ENCODE peak calls at places on chromosomes 2 and 18, in ten cellular contexts. N is T follicular helper cell; D is CD4-positive, alpha-beta T cell; O is GM23248; M is stimulated activated CD4-positive, alpha-beta T cell treated with anti-CD3 and anti-CD28 coated beads, Interleukin-4, amount 100 ng/mL, for 4 hours; T is stimulated activated naive B cell treated with anti-CD40 and anti-IgM and Interleukin-4, amounts not matched to agents 10 μg/mL and 1 μg/mL and 100 μg/mL, for 72 hours; F is upper lobe of right lung; W is activated CD8-positive, alpha-beta memory T cell treated with anti-CD3 and anti-CD28 coated beads for 48 hours; S is NCI-H460; V is fibroblast of mammary gland. I is an unnamed sample.

GRCh38 chr2:218780851-218781690 is 876 bp upstream of the CYP27A1 start:
- DNase-seq in N (no peak), D (no peak), O (peak), M (no peak), T (no peak), F (peak), W (no peak), S (no peak), V (no peak), I (no peak)

GRCh38 chr2:27807476-27807875 is 36.0 kb downstream of the MRPL33 start:
- DNase-seq in N (no peak), D (no peak), O (peak), M (no peak), T (no peak), F (no peak), W (no peak), S (peak), V (peak), I (peak)

GRCh38 chr18:63284173-63284765 is 35.3 kb downstream of the BCL2 start:
- DNase-seq in N (no peak), D (no peak), O (no peak), M (no peak), T (no peak), F (peak), W (no peak), S (no peak), V (no peak), I (no peak)

GRCh38 chr2:120013569-120014223 is 819 bp downstream of the EPB41L5 start:
- DNase-seq in N (no peak), D (peak), O (peak), M (peak), T (peak), F (peak), W (no peak), S (no peak), V (peak), I (no peak)

GRCh38 chr2:226137201-226137811 is 662.3 kb downstream of the IRS1 start:
- DNase-seq in N (no peak), D (no peak), O (peak), M (no peak), T (no peak), F (no peak), W (no peak), S (no peak), V (peak), I (no peak)

GRCh38 chr2:158048327-158048726 is 53.3 kb upstream of the UPP2 start:
- DNase-seq in N (no peak), D (no peak), O (no peak), M (no peak), T (no peak), F (no peak), W (no peak), S (no peak), V (no peak), I (no peak)

GRCh38 chr2:54945401-54946219 is 104.6 kb downstream of the RTN4 start:
- DNase-seq in N (no peak), D (no peak), O (peak), M (no peak), T (no peak), F (no peak), W (no peak), S (no peak), V (peak), I (peak)

GRCh38 chr2:120778244-120778643 is 42.6 kb downstream of the GLI2 start:
- DNase-seq in N (no peak), D (no peak), O (peak), M (no peak), T (no peak), F (no peak), W (no peak), S (no peak), V (peak), I (no peak)

GRCh38 chr2:141641462-141641861 is 489.4 kb downstream of the LRP1B start:
- DNase-seq in N (no peak), D (no peak), O (peak), M (no peak), T (no peak), F (no peak), W (no peak), S (peak), V (peak), I (peak)

GRCh38 chr2:26035110-26035728 is 1.3 kb downstream of the RAB10 start:
- DNase-seq in N (no peak), D (no peak), O (peak), M (no peak), T (no peak), F (no peak), W (no peak), S (no peak), V (no peak), I (no peak)

GRCh38 chr18:74674487-74674886 is 76.8 kb downstream of the ZNF407 start:
- DNase-seq in N (no peak), D (no peak), O (no peak), M (no peak), T (no peak), F (no peak), W (no peak), S (no peak), V (no peak), I (no peak)

GRCh38 chr2:70978388-70979357 is at the start of gene ANKRD53:
- DNase-seq in N (no peak), D (no peak), O (peak), M (no peak), T (peak), F (peak), W (no peak), S (no peak), V (peak), I (peak)

GRCh38 chr2:107729456-107729855 is 97.2 kb upstream of the RGPD4 start:
- DNase-seq in N (no peak), D (no peak), O (no peak), M (no peak), T (no peak), F (no peak), W (no peak), S (no peak), V (no peak), I (no peak)

GRCh38 chr2:232300894-232301387 is 77.6 kb upstream of the ALPP start:
- DNase-seq in N (no peak), D (no peak), O (peak), M (no peak), T (no peak), F (no peak), W (no peak), S (peak), V (no peak), I (peak)

GRCh38 chr2:50658883-50659282 is 373.0 kb downstream of the NRXN1 start:
- DNase-seq in N (no peak), D (no peak), O (no peak), M (no peak), T (no peak), F (no peak), W (no peak), S (no peak), V (no peak), I (no peak)

GRCh38 chr2:128342550-128342949 is 23.9 kb upstream of the HS6ST1 start:
- DNase-seq in N (no peak), D (no peak), O (no peak), M (no peak), T (no peak), F (no peak), W (no peak), S (no peak), V (no peak), I (no peak)

GRCh38 chr18:58896268-58896667 is 31.6 kb downstream of the ZNF532 start:
- DNase-seq in N (no peak), D (no peak), O (no peak), M (no peak), T (peak), F (no peak), W (no peak), S (no peak), V (no peak), I (no peak)

GRCh38 chr2:191866675-191867506 is 20.0 kb upstream of the CAVIN2 start:
- DNase-seq in N (no peak), D (no peak), O (peak), M (no peak), T (no peak), F (no peak), W (no peak), S (peak), V (peak), I (peak)

GRCh38 chr18:76351961-76352581 is 143.0 kb downstream of the ZNF516 start:
- DNase-seq in N (no peak), D (no peak), O (peak), M (no peak), T (no peak), F (peak), W (no peak), S (peak), V (peak), I (peak)

GRCh38 chr2:233094614-233095013 is 34.5 kb downstream of the INPP5D start:
- DNase-seq in N (no peak), D (no peak), O (no peak), M (no peak), T (no peak), F (no peak), W (no peak), S (no peak), V (no peak), I (no peak)

GRCh38 chr2:84880645-84881521 is at the start of gene TRABD2A:
- DNase-seq in N (peak), D (no peak), O (peak), M (peak), T (no peak), F (peak), W (no peak), S (no peak), V (peak), I (no peak)

GRCh38 chr2:227148106-227148505 is 15.9 kb downstream of the COL4A4 start:
- DNase-seq in N (no peak), D (no peak), O (no peak), M (no peak), T (no peak), F (no peak), W (no peak), S (no peak), V (no peak), I (no peak)

GRCh38 chr2:196372811-196373664 is 201.7 kb upstream of the STK17B start:
- DNase-seq in N (no peak), D (no peak), O (no peak), M (no peak), T (no peak), F (no peak), W (no peak), S (no peak), V (peak), I (peak)

GRCh38 chr2:7899923-7900322 is 781.9 kb upstream of the ID2 start:
- DNase-seq in N (no peak), D (no peak), O (no peak), M (no peak), T (no peak), F (no peak), W (no peak), S (no peak), V (no peak), I (no peak)

GRCh38 chr2:239893236-239893515 is 132.0 kb downstream of the NDUFA10 start:
- DNase-seq in N (no peak), D (no peak), O (no peak), M (no peak), T (no peak), F (no peak), W (no peak), S (no peak), V (no peak), I (no peak)

GRCh38 chr2:121960251-121960650 is 204.8 kb downstream of the TSN start:
- DNase-seq in N (no peak), D (no peak), O (no peak), M (no peak), T (no peak), F (no peak), W (no peak), S (no peak), V (no peak), I (no peak)

GRCh38 chr2:150732064-150732463 is 244.6 kb upstream of the RND3 start:
- DNase-seq in N (no peak), D (no peak), O (peak), M (no peak), T (no peak), F (no peak), W (no peak), S (no peak), V (peak), I (peak)

GRCh38 chr18:11741505-11742145 is 52.6 kb downstream of the GNAL start:
- DNase-seq in N (no peak), D (no peak), O (peak), M (no peak), T (no peak), F (no peak), W (no peak), S (peak), V (peak), I (peak)

GRCh38 chr2:118774458-118775133 is 72.9 kb downstream of the EN1 start:
- DNase-seq in N (no peak), D (no peak), O (peak), M (peak), T (no peak), F (peak), W (no peak), S (peak), V (peak), I (peak)

GRCh38 chr2:21194147-21194546 is 70.4 kb downstream of the TDRD15 start:
- DNase-seq in N (no peak), D (no peak), O (no peak), M (no peak), T (no peak), F (no peak), W (no peak), S (no peak), V (no peak), I (no peak)

I was measured in amniotic epithelial cell.